ENCODE peak calls at places on chromosomes 2 and 18, in seven cellular contexts. R is activated CD8-positive, alpha-beta T cell treated with anti-CD3 and anti-CD28 coated beads, Interleukin-2, amount 10 ng/mL, durations not matched to agents 7 days and 5 days; B is stimulated activated CD4-positive, alpha-beta T cell treated with anti-CD3 and anti-CD28 coated beads, Interleukin-15, amount 100 ng/mL, for 1 hour; F is EH; Q is Calu3; G is AG09309; J is HuH-7. U is an unnamed sample.

GRCh38 chr18:62152844-62153243 is 34.0 kb downstream of the PIGN start:
- DNase-seq in R (no peak), B (no peak), F (no peak), Q (no peak), G (no peak), J (no peak), U (no peak)

GRCh38 chr18:13660510-13660909 is 65.8 kb downstream of the FAM210A start:
- DNase-seq in R (no peak), B (no peak), F (no peak), Q (no peak), G (no peak), J (no peak), U (no peak)

GRCh38 chr2:119574864-119575263 is 30.6 kb downstream of the CFAP221 start:
- DNase-seq in R (no peak), B (no peak), F (no peak), Q (no peak), G (no peak), J (no peak), U (no peak)

GRCh38 chr2:3679616-3680393 is 21.8 kb downstream of the ALLC start:
- DNase-seq in R (no peak), B (no peak), F (no peak), Q (no peak), G (no peak), J (no peak), U (no peak)

GRCh38 chr2:218777276-218777990 is 4.5 kb upstream of the CYP27A1 start:
- DNase-seq in R (no peak), B (no peak), F (no peak), Q (no peak), G (no peak), J (no peak), U (peak; percentile 11)

GRCh38 chr18:8615397-8616025 is 6.3 kb downstream of the RAB12 start:
- DNase-seq in R (no peak), B (no peak), F (peak; percentile 96), Q (no peak), G (peak; percentile 85), J (no peak), U (peak; percentile 11)

GRCh38 chr2:75406138-75406537 is 154.6 kb downstream of the EVA1A start:
- DNase-seq in R (no peak), B (no peak), F (no peak), Q (no peak), G (no peak), J (no peak), U (no peak)

GRCh38 chr2:119387381-119388129 is 20.8 kb downstream of the DBI start:
- DNase-seq in R (no peak), B (peak; percentile 3), F (peak; percentile 52), Q (peak; percentile 40), G (peak; percentile 55), J (peak; percentile 37), U (no peak)

GRCh38 chr2:95274291-95275150 is at the start of gene PROM2:
- DNase-seq in R (no peak), B (no peak), F (no peak), Q (peak; percentile 86), G (no peak), J (no peak), U (peak; percentile 1)

GRCh38 chr2:21103274-21103891 is 20.4 kb upstream of the TDRD15 start:
- DNase-seq in R (no peak), B (no peak), F (no peak), Q (no peak), G (no peak), J (no peak), U (no peak)

GRCh38 chr2:74146929-74147728 is 583 bp downstream of the BOLA3 start:
- DNase-seq in R (no peak), B (no peak), F (peak; percentile 50), Q (no peak), G (no peak), J (no peak), U (peak; percentile 29)

GRCh38 chr2:8986327-8986976 is 17.0 kb downstream of the MBOAT2 start:
- DNase-seq in R (peak; percentile 41), B (no peak), F (no peak), Q (no peak), G (no peak), J (no peak), U (no peak)

GRCh38 chr2:219633276-219634065 is 6.0 kb downstream of the SLC4A3 start:
- DNase-seq in R (no peak), B (no peak), F (no peak), Q (no peak), G (no peak), J (no peak), U (no peak)

GRCh38 chr2:174662859-174663258 is 65.3 kb upstream of the WIPF1 start:
- DNase-seq in R (no peak), B (no peak), F (no peak), Q (no peak), G (no peak), J (no peak), U (no peak)

GRCh38 chr18:26791676-26792075 is 73.8 kb downstream of the AQP4 start:
- DNase-seq in R (no peak), B (no peak), F (no peak), Q (no peak), G (no peak), J (no peak), U (no peak)

GRCh38 chr2:216849987-216850386 is 9.9 kb downstream of the TNP1 start:
- DNase-seq in R (peak; percentile 26), B (no peak), F (no peak), Q (peak; percentile 83), G (no peak), J (no peak), U (peak; percentile 30)